ENCODE peak calls at places on chromosomes 7 and 10, in five cellular contexts. Z, J, E, H and Q are unnamed samples.

GRCh38 chr7:151244871-151245346 is 3.6 kb downstream of the SMARCD3 start:
- DNase-seq in E (no peak), H (no peak), J (no peak), Z (no peak), Q (no peak)

GRCh38 chr7:106064836-106065559 is 47.1 kb downstream of the SYPL1 start:
- DNase-seq in H (no peak), Z (peak), J (peak), E (peak), Q (peak)

GRCh38 chr10:36621346-36621745 is 504.1 kb upstream of the ANKRD30A start:
- DNase-seq in H (no peak), E (no peak), Z (no peak), J (no peak), Q (no peak)

GRCh38 chr10:86876748-86877147 is 80.7 kb downstream of the MMRN2 start:
- DNase-seq in Z (peak), E (no peak), J (no peak), H (no peak), Q (no peak)

GRCh38 chr10:2949948-2950354 is 117.4 kb upstream of the PFKP start:
- DNase-seq in E (no peak), Z (no peak), J (no peak), H (no peak), Q (no peak)

GRCh38 chr10:30583778-30584415 is 45.7 kb downstream of the LYZL2 start:
- DNase-seq in E (peak), Z (peak), H (no peak), J (peak), Q (no peak)

GRCh38 chr10:33808475-33808874 is 474.0 kb upstream of the NRP1 start:
- DNase-seq in E (no peak), Z (no peak), J (no peak), H (no peak), Q (no peak)

GRCh38 chr7:39656415-39656814 is 33.0 kb downstream of the RALA start:
- DNase-seq in J (no peak), Z (no peak), E (no peak), H (no peak), Q (no peak)

GRCh38 chr10:125553091-125553490 is 129.9 kb downstream of the TEX36 start:
- DNase-seq in Z (no peak), E (no peak), H (no peak), J (no peak), Q (no peak)

GRCh38 chr7:12638851-12639467 is 48.5 kb upstream of the ARL4A start:
- DNase-seq in J (peak), Z (peak), E (no peak), H (peak), Q (no peak)

GRCh38 chr7:131119381-131119780 is 208.3 kb upstream of the MKLN1 start:
- DNase-seq in H (no peak), Z (no peak), E (no peak), J (no peak), Q (no peak)

GRCh38 chr7:97016392-97017196 is 8.0 kb downstream of the DLX5 start:
- DNase-seq in H (peak), J (no peak), E (no peak), Z (no peak), Q (no peak)

GRCh38 chr10:63246361-63246760 is 113.2 kb downstream of the NRBF2 start:
- DNase-seq in E (no peak), J (no peak), H (no peak), Z (no peak), Q (no peak)

GRCh38 chr10:113030453-113030852 is 80.4 kb downstream of the TCF7L2 start:
- DNase-seq in J (no peak), H (no peak), E (no peak), Z (no peak), Q (no peak)

GRCh38 chr7:127690337-127690736 is 38.3 kb downstream of the SND1 start:
- DNase-seq in E (no peak), J (no peak), H (no peak), Z (no peak), Q (no peak)

GRCh38 chr7:154792436-154793055 is 210.4 kb downstream of the PAXIP1 start:
- DNase-seq in Z (no peak), J (no peak), E (no peak), H (no peak), Q (no peak)

GRCh38 chr10:48243487-48243886 is 31.0 kb downstream of the FRMPD2 start:
- DNase-seq in E (no peak), Z (no peak), J (no peak), H (no peak), Q (no peak)

GRCh38 chr7:47405921-47406765 is 175.8 kb downstream of the TNS3 start:
- DNase-seq in H (no peak), Z (peak), E (peak), J (peak), Q (no peak)

GRCh38 chr10:61779950-61780659 is 117.4 kb downstream of the CABCOCO1 start:
- DNase-seq in J (no peak), E (peak), H (no peak), Z (peak), Q (no peak)

GRCh38 chr7:14836571-14837189 is 65.9 kb downstream of the DGKB start:
- DNase-seq in J (peak), Z (peak), E (peak), H (peak), Q (no peak)

GRCh38 chr10:30456262-30456661 is 22.3 kb downstream of the MAP3K8 start:
- DNase-seq in H (no peak), Z (no peak), J (no peak), E (no peak), Q (no peak)

GRCh38 chr10:85280014-85280413 is 951.6 kb downstream of the CCSER2 start:
- DNase-seq in Z (no peak), H (no peak), J (no peak), E (no peak), Q (no peak)

GRCh38 chr10:110642980-110643655 is 1.0 kb upstream of the RBM20 start:
- DNase-seq in E (no peak), H (peak), Z (no peak), J (no peak), Q (no peak)

GRCh38 chr10:57657164-57657765 is 610.4 kb downstream of the IPMK start:
- DNase-seq in J (peak), E (no peak), H (no peak), Z (peak), Q (no peak)

GRCh38 chr7:106068986-106069385 is 43.1 kb downstream of the SYPL1 start:
- DNase-seq in H (no peak), J (no peak), Z (peak), E (no peak), Q (no peak)

GRCh38 chr7:12196386-12196785 is 14.7 kb upstream of the TMEM106B start:
- DNase-seq in J (no peak), H (no peak), Z (no peak), E (no peak), Q (no peak)

GRCh38 chr7:44964384-44964830 is 14.4 kb downstream of the MYO1G start:
- DNase-seq in E (no peak), H (peak), Z (no peak), J (no peak), Q (peak)

GRCh38 chr10:75877877-75878276 is 446.5 kb downstream of the LRMDA start:
- DNase-seq in H (no peak), Z (no peak), J (no peak), E (no peak), Q (no peak)

GRCh38 chr10:102419561-102420442 is 834 bp upstream of the FBXL15 start:
- DNase-seq in E (peak), H (peak), J (peak), Z (no peak), Q (peak)

GRCh38 chr7:82578430-82578829 is 134.9 kb upstream of the CACNA2D1 start:
- DNase-seq in H (no peak), E (no peak), Z (peak), J (no peak), Q (no peak)

GRCh38 chr10:71780161-71780560 is 6.8 kb upstream of the VSIR start:
- DNase-seq in Z (no peak), E (no peak), J (no peak), H (no peak), Q (no peak)

GRCh38 chr10:131249238-131249956 is 62.1 kb downstream of the TCERG1L start:
- DNase-seq in E (no peak), J (no peak), Z (no peak), H (no peak), Q (no peak)

GRCh38 chr7:69402696-69403095 is 195.6 kb upstream of the AUTS2 start:
- DNase-seq in J (no peak), H (no peak), Z (no peak), E (no peak), Q (no peak)

GRCh38 chr7:28621369-28621807 is 209.1 kb downstream of the CREB5 start:
- DNase-seq in Z (no peak), J (no peak), E (no peak), H (no peak), Q (no peak)

GRCh38 chr10:103054621-103055020 is 136.5 kb downstream of the CNNM2 start:
- DNase-seq in H (no peak), J (no peak), E (no peak), Z (no peak), Q (no peak)

GRCh38 chr10:5873515-5873995 is 16.1 kb downstream of the ANKRD16 start:
- DNase-seq in E (peak), H (peak), Z (peak), J (peak), Q (peak)